ENCODE peak calls at places on chromosomes 7 and 10, in four cellular contexts. W is neuronal stem cell, C is H1, V is osteoblast. M is an unnamed sample.

GRCh38 chr7:150373049-150373801 is 4.6 kb downstream of the REPIN1 start:
- DNase-seq in V (peak; percentile 57), W (no peak), C (no peak), M (peak; percentile 53)

GRCh38 chr7:6423942-6424701 is 23.6 kb downstream of the DAGLB start:
- DNase-seq in C (no peak), W (no peak), V (peak; percentile 95), M (peak; percentile 86)

GRCh38 chr7:108972009-108972408 is 402.3 kb downstream of the DNAJB9 start:
- DNase-seq in V (no peak), C (no peak), W (no peak), M (no peak)

GRCh38 chr10:97796651-97797050 is 24.9 kb upstream of the SFRP5 start:
- DNase-seq in C (no peak), W (no peak), V (peak; percentile 50), M (no peak)

GRCh38 chr10:127041561-127041960 is 136.3 kb downstream of the DOCK1 start:
- DNase-seq in W (no peak), C (no peak), V (peak; percentile 91), M (no peak)

GRCh38 chr7:16067695-16068094 is 353.6 kb downstream of the CRPPA start:
- DNase-seq in C (no peak), W (no peak), V (no peak), M (no peak)

GRCh38 chr10:123507298-123507697 is 158.9 kb upstream of the GPR26 start:
- DNase-seq in W (no peak), V (no peak), C (no peak), M (no peak)

GRCh38 chr7:14805105-14805719 is 97.3 kb downstream of the DGKB start:
- DNase-seq in V (no peak), W (no peak), C (no peak), M (no peak)

GRCh38 chr10:73486601-73487000 is 9.2 kb downstream of the PPP3CB start:
- DNase-seq in W (no peak), V (no peak), C (no peak), M (no peak)

GRCh38 chr10:97407211-97407951 is 6.2 kb upstream of the RRP12 start:
- DNase-seq in C (no peak), V (peak; percentile 93), W (peak; percentile 62), M (peak; percentile 87)

GRCh38 chr10:3787816-3788215 is 2.8 kb upstream of the KLF6 start:
- DNase-seq in V (peak; percentile 52), W (no peak), C (no peak), M (no peak)

GRCh38 chr7:155298288-155298833 is 683 bp downstream of the INSIG1 start:
- DNase-seq in C (no peak), V (no peak), W (no peak), M (peak; percentile 65)

GRCh38 chr7:54116956-54117355 is 425.2 kb upstream of the VSTM2A start:
- DNase-seq in V (peak; percentile 51), W (no peak), C (no peak), M (peak; percentile 7)

GRCh38 chr10:118506835-118507234 is 88.6 kb downstream of the PRLHR start:
- DNase-seq in C (no peak), V (no peak), W (no peak), M (no peak)

GRCh38 chr10:101330236-101331225 is 23.4 kb upstream of the BTRC start:
- DNase-seq in V (peak; percentile 77), C (no peak), W (no peak), M (no peak)

GRCh38 chr10:30750971-30751677 is 121.6 kb upstream of the LYZL2 start:
- DNase-seq in W (no peak), V (no peak), C (no peak), M (no peak)

GRCh38 chr7:41705109-41705871 is 2.4 kb upstream of the INHBA start:
- DNase-seq in C (peak; percentile 92), V (peak; percentile 91), W (peak; percentile 72), M (peak; percentile 94)

DNA sequence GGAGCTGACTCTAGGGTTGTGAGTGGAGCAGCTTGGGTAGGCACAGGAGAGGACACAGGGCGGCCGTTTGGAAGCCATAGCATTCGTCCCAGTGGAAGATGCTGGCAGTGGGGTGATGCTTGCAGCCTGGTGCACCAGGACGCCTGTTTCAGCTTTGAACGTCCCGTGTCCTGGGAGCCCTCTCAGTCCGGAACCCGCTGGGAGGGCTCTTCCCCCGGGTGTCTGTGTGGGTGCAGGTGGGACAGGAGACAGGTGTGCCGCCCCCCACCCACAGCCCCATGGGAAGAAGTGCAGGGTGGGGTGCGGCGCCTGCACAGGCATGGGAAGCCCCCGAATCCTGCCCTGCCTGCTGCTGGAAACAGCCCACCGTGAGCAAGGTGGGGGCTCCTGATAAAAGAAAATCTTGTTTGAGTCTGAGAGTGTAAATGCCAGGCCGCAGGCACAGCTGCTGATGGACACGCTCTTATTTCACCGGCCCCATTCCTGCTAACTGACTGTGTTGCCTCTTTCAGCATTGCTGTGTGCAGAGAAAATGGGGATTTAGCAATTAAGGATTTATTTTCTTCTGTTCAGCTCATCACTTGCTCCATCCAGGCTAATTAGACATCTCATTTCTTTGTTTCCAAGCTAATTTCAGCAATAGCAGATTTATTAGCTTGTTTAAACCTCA is 55.0 kb upstream of the DPYSL4 start:
- DNase-seq in V (no peak), W (no peak), C (no peak), M (peak; percentile 52)
- H3K27me3 ChIP-seq in V (no peaks in the 10 kb centered on the region), W (no peaks in the 10 kb centered on the region), C (no peaks in the 10 kb centered on the region), M (no peaks in the 10 kb centered on the region)

GRCh38 chr10:6393168-6393567 is 186.9 kb downstream of the PRKCQ start:
- DNase-seq in W (no peak), V (no peak), C (no peak), M (no peak)
- H3K4me3 ChIP-seq in W (no peak overlapping the region), V (no peak overlapping the region), C (no peak overlapping the region), M (no peak overlapping the region)

DNA sequence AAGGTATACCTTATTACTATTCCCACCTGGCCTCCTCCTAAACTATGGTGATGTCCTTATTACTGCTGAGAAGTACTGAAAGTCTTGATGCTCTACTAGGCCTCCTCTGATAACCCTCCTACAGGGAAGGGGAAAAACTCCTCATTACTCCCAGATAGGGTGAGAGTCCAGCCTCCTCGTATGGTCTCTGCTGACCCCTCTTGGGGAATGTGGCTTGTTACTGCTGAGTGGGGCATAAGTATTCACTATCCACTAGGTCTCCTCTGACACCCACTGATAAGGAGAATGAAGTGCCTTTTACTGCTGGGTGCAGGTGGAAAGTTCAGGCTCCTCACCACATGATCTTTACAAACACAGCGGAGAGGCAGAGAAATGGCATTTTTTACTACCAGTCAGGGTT is 222.9 kb downstream of the CHRM2 start:
- DNase-seq in W (peak; percentile 26), C (peak; percentile 29), V (peak; percentile 37), M (peak; percentile 44)
- H3K36me3 ChIP-seq in W (no peaks in the 10 kb centered on the region), C (no peaks in the 10 kb centered on the region), V (no peaks in the 10 kb centered on the region), M (no peaks in the 10 kb centered on the region)

GRCh38 chr7:151759591-151760042 is 117.3 kb downstream of the PRKAG2 start:
- DNase-seq in V (peak; percentile 96), W (peak; percentile 64), C (peak; percentile 49), M (peak; percentile 91)
- H3K27me3 ChIP-seq in V (peaks cover 11% of the 10 kb centered on the region), W (no peaks in the 10 kb centered on the region), C (peaks cover 10% of the 10 kb centered on the region), M (no peaks in the 10 kb centered on the region)

M was measured in H7.